ENCODE peak calls at places on chromosomes 6 and 20, in five cellular contexts. R is RWPE1; E is CD8-positive, alpha-beta memory T cell; I is A549; X is substantia nigra. T is an unnamed sample.

GRCh38 chr6:89660981-89661380 is 22.4 kb upstream of the LYRM2 start:
- DNase-seq in R (no peak), E (no peak), I (no peak), X (no peak), T (no peak)

GRCh38 chr6:30259140-30260035 is 46.2 kb upstream of the TRIM26 start:
- DNase-seq in R (peak), E (peak), I (peak), X (peak), T (peak)

GRCh38 chr6:142088858-142089216 is 43.9 kb upstream of the GJE1 start:
- DNase-seq in R (peak), E (no peak), I (peak), X (no peak), T (no peak)

GRCh38 chr20:32743237-32744112 is at the start of gene COMMD7:
- DNase-seq in R (no peak), E (peak), I (no peak), X (no peak), T (peak)

GRCh38 chr6:4805553-4806307 is 29.5 kb downstream of the CDYL start:
- DNase-seq in R (peak), E (peak), I (peak), X (peak), T (no peak)

GRCh38 chr6:93177918-93178317 is 241.4 kb downstream of the EPHA7 start:
- DNase-seq in R (no peak), E (no peak), I (no peak), X (no peak), T (no peak)

GRCh38 chr6:45116714-45117410 is 211.3 kb upstream of the RUNX2 start:
- DNase-seq in R (no peak), E (no peak), I (no peak), X (no peak), T (peak)

GRCh38 chr20:31569163-31570020 is 35.7 kb upstream of the ID1 start:
- DNase-seq in R (no peak), E (peak), I (no peak), X (peak), T (peak)

GRCh38 chr6:19470333-19470732 is 366.8 kb upstream of the ID4 start:
- DNase-seq in R (no peak), E (no peak), I (no peak), X (no peak), T (no peak)

GRCh38 chr6:19465760-19466159 is 371.4 kb upstream of the ID4 start:
- DNase-seq in R (no peak), E (no peak), I (peak), X (no peak), T (no peak)

GRCh38 chr6:19463250-19463649 is 373.9 kb upstream of the ID4 start:
- DNase-seq in R (no peak), E (no peak), I (no peak), X (no peak), T (no peak)

GRCh38 chr6:19463925-19464324 is 373.2 kb upstream of the ID4 start:
- DNase-seq in R (no peak), E (no peak), I (no peak), X (no peak), T (no peak)

GRCh38 chr6:19465240-19465639 is 371.9 kb upstream of the ID4 start:
- DNase-seq in R (no peak), E (no peak), I (no peak), X (no peak), T (no peak)
- H3K27ac ChIP-seq in R (no peak), E (no peak), I (peak), X (no peak), T (no peak)

GRCh38 chr6:82622461-82622860 is 258.8 kb downstream of the TPBG start:
- DNase-seq in R (no peak), E (no peak), I (no peak), X (no peak), T (no peak)
- H3K27ac ChIP-seq in R (no peak), E (no peak), I (no peak), X (no peak), T (no peak)

GRCh38 chr20:36404435-36404978 is 98.4 kb downstream of the DLGAP4 start:
- DNase-seq in R (no peak), E (no peak), I (no peak), X (no peak), T (no peak)

GRCh38 chr20:36405255-36405654 is 99.1 kb downstream of the DLGAP4 start:
- DNase-seq in R (no peak), E (no peak), I (no peak), X (no peak), T (no peak)

GRCh38 chr20:36400901-36401300 is 94.8 kb downstream of the DLGAP4 start:
- DNase-seq in R (no peak), E (no peak), I (no peak), X (no peak), T (no peak)

GRCh38 chr20:36401336-36401735 is 95.2 kb downstream of the DLGAP4 start:
- DNase-seq in R (no peak), E (no peak), I (no peak), X (no peak), T (no peak)

DNA sequence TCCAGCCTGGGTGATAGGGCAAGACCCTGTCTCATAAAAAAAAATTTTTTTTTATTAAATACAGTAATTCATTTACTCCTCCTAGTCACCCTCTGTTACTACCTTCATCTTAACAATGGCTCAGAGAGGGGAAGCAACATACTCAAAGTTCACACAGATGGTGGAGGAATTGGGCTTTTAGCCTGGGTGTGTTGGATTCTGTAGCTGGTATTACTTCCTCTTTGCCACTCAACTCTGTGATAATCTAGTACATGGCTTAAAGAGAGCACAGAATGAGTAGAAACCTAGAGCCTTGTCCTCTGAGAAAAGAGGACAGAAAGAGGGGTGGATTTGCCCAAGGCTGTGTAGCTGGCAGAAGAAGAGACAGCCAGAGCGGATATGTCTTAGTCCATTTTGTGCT is 96.6 kb downstream of the DLGAP4 start:
- DNase-seq in R (no peak), E (no peak), I (no peak), X (no peak), T (no peak)
- H3K27ac ChIP-seq in R (no peak), E (no peak), I (no peak), X (no peak), T (no peak)

DNA sequence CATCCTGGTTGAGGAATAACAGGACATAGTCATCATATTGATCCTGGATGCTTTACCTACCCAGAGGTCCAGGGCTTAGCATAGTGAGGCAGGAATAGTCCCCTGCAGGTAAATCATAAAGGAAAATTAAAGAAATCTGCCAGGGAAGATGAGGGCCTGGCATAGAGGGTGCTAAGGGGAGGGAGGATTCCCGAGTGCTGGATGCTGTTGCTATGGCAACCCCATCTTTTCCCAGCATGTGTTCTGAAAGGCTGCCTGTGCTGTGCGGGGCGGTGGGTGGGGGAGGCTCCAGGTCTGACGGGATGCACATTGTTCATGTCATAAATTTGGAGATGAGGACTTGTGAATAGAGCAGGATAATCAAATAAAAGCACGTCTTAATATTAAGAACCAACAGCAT is 212.6 kb upstream of the PCSK2 start:
- DNase-seq in R (no peak), E (no peak), I (no peak), X (no peak), T (no peak)
- H3K27ac ChIP-seq in R (no peak), E (no peak), I (no peak), X (no peak), T (no peak)

GRCh38 chr6:10429638-10430427 is 15.0 kb upstream of the TFAP2A start:
- DNase-seq in R (peak), E (no peak), I (no peak), X (no peak), T (peak)

GRCh38 chr6:10425177-10425972 is 10.5 kb upstream of the TFAP2A start:
- DNase-seq in R (no peak), E (no peak), I (no peak), X (no peak), T (no peak)

GRCh38 chr6:10424005-10424404 is 9.1 kb upstream of the TFAP2A start:
- DNase-seq in R (no peak), E (no peak), I (no peak), X (no peak), T (no peak)

GRCh38 chr6:10425973-10426780 is 11.3 kb upstream of the TFAP2A start:
- DNase-seq in R (no peak), E (no peak), I (no peak), X (no peak), T (no peak)

DNA sequence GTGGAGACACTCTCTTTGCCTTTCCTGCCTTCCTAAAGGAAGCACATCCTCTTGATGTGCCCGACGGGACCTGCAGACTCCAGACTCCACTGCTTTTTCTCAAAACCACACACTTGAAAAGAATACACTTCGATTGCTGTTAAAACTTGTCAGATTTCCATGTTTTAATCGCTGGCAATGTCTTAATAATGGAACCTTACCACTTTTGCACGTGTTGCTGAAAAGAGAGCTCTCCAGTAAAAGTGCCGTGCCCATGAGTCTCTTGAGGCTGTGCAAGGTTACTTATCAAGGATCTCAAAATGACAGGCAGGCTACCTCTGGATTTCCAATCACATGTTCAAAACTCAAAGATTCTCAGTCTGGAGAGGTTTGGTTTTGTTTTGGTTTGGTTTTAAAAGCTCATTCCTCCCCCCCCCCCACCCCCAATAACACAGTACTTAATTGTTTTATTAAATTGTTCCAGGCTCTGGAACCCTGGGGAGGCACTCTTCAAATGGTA is 12.0 kb upstream of the TFAP2A start:
- DNase-seq in R (no peak), E (no peak), I (no peak), X (no peak), T (no peak)
- H3K27ac ChIP-seq in R (peak), E (no peak), I (peak), X (no peak), T (no peak)

GRCh38 chr20:35269055-35269781 is 8.7 kb downstream of the MMP24OS start:
- DNase-seq in R (peak), E (peak), I (peak), X (no peak), T (peak)
- H3K27ac ChIP-seq in R (peak), E (no peak), I (peak), X (no peak), T (no peak)